ENCODE peak calls at places on chromosome 21, in four cellular contexts. One of them, this sample, is unnamed. For H3K36me3, the result is how much of the 10 kb centered on the place peaks cover.

GRCh38 chr21:42655797-42656770 is 2.7 kb downstream of the PDE9A start:
- DNase-seq in uterus: no peak
- DNase-seq in heart left ventricle: no peak
- DNase-seq in HCT116: no peak
- DNase-seq in this sample: no peak

GRCh38 chr21:33948951-33949444 is 33.4 kb upstream of the ATP5PO start:
- DNase-seq in heart left ventricle: no peak
- DNase-seq in uterus: no peak
- DNase-seq in HCT116: no peak
- DNase-seq in this sample: no peak

GRCh38 chr21:42682661-42683060 is 29.2 kb downstream of the PDE9A start:
- DNase-seq in HCT116: no peak
- DNase-seq in heart left ventricle: no peak
- DNase-seq in uterus: no peak
- DNase-seq in this sample: no peak

GRCh38 chr21:36260030-36260787 is 59.8 kb upstream of the MORC3 start:
- DNase-seq in heart left ventricle: no peak
- DNase-seq in uterus: peak
- DNase-seq in HCT116: peak
- DNase-seq in this sample: peak

GRCh38 chr21:22573834-22574233 is 1575.6 kb downstream of the NCAM2 start:
- DNase-seq in HCT116: no peak
- DNase-seq in uterus: no peak
- DNase-seq in heart left ventricle: no peak
- DNase-seq in this sample: no peak

GRCh38 chr21:26077523-26077922 is 93.0 kb downstream of the APP start:
- DNase-seq in heart left ventricle: peak
- DNase-seq in HCT116: no peak
- DNase-seq in uterus: no peak
- DNase-seq in this sample: no peak

GRCh38 chr21:37208056-37208705 is 59.0 kb downstream of the VPS26C start:
- DNase-seq in uterus: no peak
- DNase-seq in HCT116: no peak
- DNase-seq in heart left ventricle: peak
- DNase-seq in this sample: peak

GRCh38 chr21:26732442-26733221 is 112.6 kb downstream of the ADAMTS1 start:
- DNase-seq in HCT116: no peak
- DNase-seq in uterus: peak
- DNase-seq in heart left ventricle: peak
- DNase-seq in this sample: peak

GRCh38 chr21:32216293-32216692 is 62.6 kb downstream of the MIS18A start:
- DNase-seq in heart left ventricle: no peak
- DNase-seq in uterus: no peak
- DNase-seq in HCT116: no peak
- DNase-seq in this sample: no peak

GRCh38 chr21:36676039-36676950 is 22.6 kb upstream of the SIM2 start:
- DNase-seq in heart left ventricle: no peak
- DNase-seq in uterus: no peak
- DNase-seq in HCT116: no peak
- DNase-seq in this sample: no peak

GRCh38 chr21:31316488-31317169 is 27.4 kb downstream of the TIAM1 start:
- DNase-seq in heart left ventricle: no peak
- DNase-seq in HCT116: peak
- DNase-seq in uterus: no peak
- DNase-seq in this sample: no peak

GRCh38 chr21:18940791-18941190 is 537.2 kb upstream of the TMPRSS15 start:
- DNase-seq in HCT116: no peak
- DNase-seq in uterus: no peak
- DNase-seq in heart left ventricle: no peak
- DNase-seq in this sample: no peak

GRCh38 chr21:31418355-31419001 is 74.4 kb upstream of the TIAM1 start:
- DNase-seq in HCT116: no peak
- DNase-seq in heart left ventricle: no peak
- DNase-seq in uterus: no peak
- DNase-seq in this sample: no peak

GRCh38 chr21:42341776-42342542 is 8.8 kb downstream of the TFF2 start:
- DNase-seq in HCT116: no peak
- DNase-seq in heart left ventricle: no peak
- DNase-seq in uterus: no peak
- DNase-seq in this sample: no peak

GRCh38 chr21:41460578-41461527 is 34.8 kb downstream of the MX1 start:
- DNase-seq in HCT116: peak
- DNase-seq in uterus: peak
- DNase-seq in heart left ventricle: peak
- DNase-seq in this sample: peak

GRCh38 chr21:32812035-32812434 is 40.5 kb upstream of the PAXBP1 start:
- DNase-seq in heart left ventricle: peak
- DNase-seq in uterus: no peak
- DNase-seq in HCT116: no peak
- DNase-seq in this sample: no peak

GRCh38 chr21:35593000-35593502 is 467.3 kb downstream of the SETD4 start:
- DNase-seq in heart left ventricle: no peak
- DNase-seq in HCT116: no peak
- DNase-seq in uterus: no peak
- DNase-seq in this sample: no peak

GRCh38 chr21:32819702-32820101 is 48.1 kb upstream of the PAXBP1 start:
- DNase-seq in uterus: peak
- DNase-seq in heart left ventricle: peak
- DNase-seq in HCT116: no peak
- DNase-seq in this sample: no peak

GRCh38 chr21:31220567-31220966 is 123.5 kb downstream of the TIAM1 start:
- DNase-seq in heart left ventricle: no peak
- DNase-seq in HCT116: no peak
- DNase-seq in uterus: no peak
- DNase-seq in this sample: no peak

GRCh38 chr21:14453964-14454641 is 71.2 kb upstream of the HSPA13 start:
- DNase-seq in uterus: no peak
- DNase-seq in HCT116: no peak
- DNase-seq in heart left ventricle: no peak
- DNase-seq in this sample: no peak

GRCh38 chr21:34052171-34052570 is 21.2 kb upstream of the MRPS6 start:
- DNase-seq in heart left ventricle: no peak
- DNase-seq in HCT116: no peak
- DNase-seq in uterus: no peak
- DNase-seq in this sample: no peak

GRCh38 chr21:41620541-41620940 is 112.6 kb upstream of the TMPRSS2 start:
- DNase-seq in heart left ventricle: no peak
- DNase-seq in uterus: no peak
- DNase-seq in HCT116: no peak
- DNase-seq in this sample: no peak

GRCh38 chr21:31781737-31782136 is 49.8 kb upstream of the SCAF4 start:
- DNase-seq in HCT116: no peak
- DNase-seq in heart left ventricle: peak
- DNase-seq in uterus: no peak
- DNase-seq in this sample: peak

GRCh38 chr21:21111309-21111920 is 113.2 kb downstream of the NCAM2 start:
- DNase-seq in heart left ventricle: no peak
- DNase-seq in HCT116: no peak
- DNase-seq in uterus: no peak
- DNase-seq in this sample: no peak

GRCh38 chr21:41711416-41712023 is 55.3 kb downstream of the RIPK4 start:
- DNase-seq in HCT116: no peak
- DNase-seq in uterus: no peak
- DNase-seq in heart left ventricle: no peak
- DNase-seq in this sample: no peak

GRCh38 chr21:35226302-35226701 is 177.2 kb upstream of the RUNX1 start:
- DNase-seq in HCT116: no peak
- DNase-seq in heart left ventricle: no peak
- DNase-seq in uterus: no peak
- DNase-seq in this sample: no peak

GRCh38 chr21:41321908-41322495 is 5.4 kb downstream of the FAM3B start:
- DNase-seq in heart left ventricle: no peak
- DNase-seq in HCT116: no peak
- DNase-seq in uterus: no peak
- DNase-seq in this sample: peak

GRCh38 chr21:31553926-31554325 is 105.6 kb upstream of the SOD1 start:
- DNase-seq in heart left ventricle: no peak
- DNase-seq in HCT116: no peak
- DNase-seq in uterus: no peak
- DNase-seq in this sample: no peak

GRCh38 chr21:34074283-34075098 is 1.1 kb downstream of the MRPS6 start:
- DNase-seq in heart left ventricle: no peak
- DNase-seq in uterus: no peak
- DNase-seq in HCT116: no peak
- DNase-seq in this sample: no peak

GRCh38 chr21:26965091-26965566 is 1.8 kb downstream of the ADAMTS5 start:
- DNase-seq in uterus: no peak
- DNase-seq in heart left ventricle: no peak
- DNase-seq in HCT116: no peak
- DNase-seq in this sample: no peak

DNA sequence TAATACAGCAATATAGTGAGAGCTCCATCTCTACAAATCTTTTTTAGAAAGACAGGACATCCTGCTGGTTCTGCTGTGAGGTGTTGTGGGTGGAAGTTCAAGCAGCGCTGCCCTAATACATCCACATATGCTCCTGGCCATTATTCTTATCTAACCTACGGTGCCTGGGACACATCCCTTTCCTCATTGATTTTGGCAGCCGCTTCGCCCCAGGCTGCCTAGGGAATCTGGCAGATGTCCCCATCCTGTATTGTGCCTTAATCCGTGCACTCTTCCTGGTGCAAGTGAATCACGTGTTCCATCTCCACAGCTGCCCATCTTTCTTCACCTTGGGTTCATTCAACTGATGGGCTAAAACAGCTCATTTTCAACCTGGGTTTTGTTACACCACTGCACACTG is 3.1 kb upstream of the UBE2G2 start:
- DNase-seq in HCT116: no peak
- DNase-seq in uterus: no peak
- DNase-seq in heart left ventricle: no peak
- DNase-seq in this sample: no peak
- H3K36me3 ChIP-seq in HCT116: under half
- H3K36me3 ChIP-seq in uterus: under half
- H3K36me3 ChIP-seq in heart left ventricle: half or more
- H3K36me3 ChIP-seq in this sample: under half

GRCh38 chr21:45949928-45950739 is 31.4 kb upstream of the COL6A1 start:
- DNase-seq in uterus: peak
- DNase-seq in HCT116: no peak
- DNase-seq in heart left ventricle: no peak
- DNase-seq in this sample: no peak
- H3K27ac ChIP-seq in uterus: no peak
- H3K27ac ChIP-seq in HCT116: peak
- H3K27ac ChIP-seq in heart left ventricle: peak
- H3K27ac ChIP-seq in this sample: no peak

GRCh38 chr21:39387461-39388037 is 38.7 kb upstream of the HMGN1 start:
- DNase-seq in uterus: peak
- DNase-seq in HCT116: peak
- DNase-seq in heart left ventricle: peak
- DNase-seq in this sample: peak

GRCh38 chr21:39386194-39386593 is 37.3 kb upstream of the HMGN1 start:
- DNase-seq in HCT116: no peak
- DNase-seq in uterus: peak
- DNase-seq in heart left ventricle: peak
- DNase-seq in this sample: peak

GRCh38 chr21:39386899-39387298 is 38.0 kb upstream of the HMGN1 start:
- DNase-seq in heart left ventricle: no peak
- DNase-seq in uterus: no peak
- DNase-seq in HCT116: no peak
- DNase-seq in this sample: no peak

GRCh38 chr21:39388811-39389155 is 39.9 kb upstream of the HMGN1 start:
- DNase-seq in heart left ventricle: no peak
- DNase-seq in HCT116: no peak
- DNase-seq in uterus: no peak
- DNase-seq in this sample: no peak

DNA sequence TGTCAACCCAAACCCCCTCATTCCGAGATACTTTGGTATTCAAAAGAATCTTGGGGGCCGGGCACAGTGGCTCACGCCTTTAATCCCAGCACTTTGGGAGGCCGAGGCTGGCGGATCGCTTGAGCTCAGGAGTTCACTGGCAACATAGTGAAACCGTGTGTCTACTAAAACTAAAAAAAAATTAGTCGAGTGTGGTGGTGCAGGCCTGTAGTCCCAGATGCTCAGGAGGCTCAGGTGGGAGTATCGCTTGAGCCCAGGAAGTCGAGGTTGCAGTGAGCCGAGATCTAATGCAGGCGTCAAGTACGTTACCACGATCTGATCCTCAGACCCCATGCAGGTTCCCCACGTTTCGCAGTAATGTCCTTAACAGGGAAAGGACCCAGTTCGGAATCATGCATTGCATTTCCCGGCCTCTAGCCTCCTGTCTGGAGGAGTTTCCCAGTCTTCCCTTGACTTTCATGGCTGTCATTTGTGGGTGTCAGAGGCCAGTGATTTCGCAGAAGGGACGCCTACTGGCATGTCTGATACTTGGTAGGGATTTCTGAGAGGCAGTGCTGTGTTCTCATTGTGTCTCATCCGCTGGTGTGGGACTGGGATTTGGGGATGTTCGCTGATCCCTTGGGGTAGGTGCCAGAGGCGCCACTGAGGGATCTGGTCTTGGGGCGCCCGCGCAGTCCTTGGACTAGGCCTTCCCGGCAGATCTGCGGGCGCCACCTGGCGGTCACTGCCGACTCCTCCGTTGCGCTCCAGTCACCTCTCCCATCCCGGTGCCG is 39.3 kb upstream of the HMGN1 start:
- DNase-seq in uterus: peak
- DNase-seq in heart left ventricle: peak
- DNase-seq in HCT116: peak
- DNase-seq in this sample: peak
- TF ChIP-seq POLR2A in uterus: no peak
- TF ChIP-seq POLR2A in heart left ventricle: no peak
- TF ChIP-seq POLR2A in HCT116: no peak
- TF ChIP-seq POLR2A in this sample: no peak

GRCh38 chr21:38806153-38806941 is 618 bp downstream of the ETS2 start:
- DNase-seq in uterus: no peak
- DNase-seq in heart left ventricle: peak
- DNase-seq in HCT116: no peak
- DNase-seq in this sample: peak
- H3K36me3 ChIP-seq in uterus: under half
- H3K36me3 ChIP-seq in heart left ventricle: under half
- H3K36me3 ChIP-seq in HCT116: under half
- H3K36me3 ChIP-seq in this sample: under half

GRCh38 chr21:43805275-43805800 is 16.0 kb downstream of the RRP1 start:
- DNase-seq in uterus: no peak
- DNase-seq in heart left ventricle: no peak
- DNase-seq in HCT116: no peak
- DNase-seq in this sample: no peak
- H3K27ac ChIP-seq in uterus: no peak
- H3K27ac ChIP-seq in heart left ventricle: no peak
- H3K27ac ChIP-seq in HCT116: no peak
- H3K27ac ChIP-seq in this sample: no peak